ENCODE peak calls at places on chromosomes 1 and 21, in five cellular contexts. W is HepG2, X is NB4, Z is WTC11, D is HCT116. E is an unnamed sample.
A peak's percentile ranks its signal among the peaks of the same experiment; 100 is the strongest.

GRCh38 chr1:163054056-163054706 is 15.0 kb upstream of the RGS4 start:
- DNase-seq in W (no peak), X (no peak), Z (no peak), D (no peak), E (no peak)

GRCh38 chr1:36807262-36807661 is 227.1 kb downstream of the GRIK3 start:
- DNase-seq in W (no peak), X (no peak), Z (no peak), D (no peak), E (no peak)

GRCh38 chr1:181010789-181011188 is 11.9 kb downstream of the STX6 start:
- DNase-seq in W (no peak), X (no peak), Z (no peak), D (no peak), E (no peak)

GRCh38 chr21:26732442-26733221 is 112.6 kb downstream of the ADAMTS1 start:
- DNase-seq in W (peak; percentile 6), X (peak; percentile 22), Z (peak; percentile 66), D (no peak), E (peak; percentile 10)

GRCh38 chr1:27161594-27161993 is 6.7 kb upstream of the SLC9A1 start:
- DNase-seq in W (no peak), X (no peak), Z (no peak), D (no peak), E (no peak)

GRCh38 chr1:42146916-42147320 is 6.3 kb upstream of the GUCA2B start:
- DNase-seq in W (peak; percentile 76), X (peak; percentile 53), Z (peak; percentile 89), D (peak; percentile 79), E (peak; percentile 60)

GRCh38 chr1:180926164-180926981 is 13.7 kb downstream of the KIAA1614 start:
- DNase-seq in W (no peak), X (no peak), Z (no peak), D (no peak), E (no peak)

GRCh38 chr1:200150721-200151120 is 123.2 kb downstream of the NR5A2 start:
- DNase-seq in W (no peak), X (peak; percentile 45), Z (no peak), D (peak; percentile 51), E (peak; percentile 95)

GRCh38 chr21:42850866-42851391 is 28.4 kb downstream of the WDR4 start:
- DNase-seq in W (no peak), X (peak; percentile 63), Z (peak; percentile 89), D (no peak), E (peak; percentile 23)

GRCh38 chr1:186896211-186896610 is 67.5 kb downstream of the PLA2G4A start:
- DNase-seq in W (no peak), X (no peak), Z (no peak), D (no peak), E (peak; percentile 22)

GRCh38 chr1:212518188-212518951 is 85.7 kb downstream of the NENF start:
- DNase-seq in W (peak; percentile 74), X (no peak), Z (no peak), D (no peak), E (peak; percentile 28)

GRCh38 chr1:94694234-94694915 is 125.8 kb upstream of the SLC44A3 start:
- DNase-seq in W (no peak), X (no peak), Z (no peak), D (no peak), E (no peak)

GRCh38 chr1:46525253-46525983 is 26.0 kb downstream of the KNCN start:
- DNase-seq in W (no peak), X (no peak), Z (no peak), D (no peak), E (no peak)

GRCh38 chr1:9025474-9025873 is 749 bp downstream of the SLC2A7 start:
- DNase-seq in W (no peak), X (no peak), Z (no peak), D (no peak), E (no peak)

GRCh38 chr1:206895837-206896242 is 1.4 kb upstream of the IL24 start:
- DNase-seq in W (no peak), X (no peak), Z (no peak), D (no peak), E (peak; percentile 88)

GRCh38 chr1:109615879-109616278 is 3.5 kb downstream of the GNAT2 start:
- DNase-seq in W (no peak), X (peak; percentile 93), Z (no peak), D (no peak), E (no peak)

GRCh38 chr1:205528887-205529825 is 24.7 kb downstream of the CDK18 start:
- DNase-seq in W (no peak), X (peak; percentile 70), Z (peak; percentile 94), D (peak; percentile 19), E (peak; percentile 88)

GRCh38 chr1:119136401-119136800 is 4.1 kb downstream of the WARS2 start:
- DNase-seq in W (no peak), X (no peak), Z (no peak), D (no peak), E (no peak)

GRCh38 chr1:109786107-109786470 is 22.4 kb upstream of the EPS8L3 start:
- DNase-seq in W (no peak), X (no peak), Z (no peak), D (no peak), E (no peak)

GRCh38 chr21:31566061-31566460 is 93.4 kb upstream of the SOD1 start:
- DNase-seq in W (no peak), X (no peak), Z (no peak), D (no peak), E (no peak)

GRCh38 chr1:219126267-219126862 is 47.3 kb upstream of the LYPLAL1 start:
- DNase-seq in W (no peak), X (no peak), Z (no peak), D (no peak), E (no peak)

GRCh38 chr1:31152181-31152768 is 86.8 kb upstream of the PUM1 start:
- DNase-seq in W (peak; percentile 39), X (peak; percentile 77), Z (no peak), D (no peak), E (peak; percentile 68)

GRCh38 chr21:43911935-43912487 is 47.0 kb downstream of the AGPAT3 start:
- DNase-seq in W (no peak), X (no peak), Z (no peak), D (no peak), E (no peak)

GRCh38 chr1:29984107-29984506 is 739.3 kb downstream of the MATN1 start:
- DNase-seq in W (no peak), X (no peak), Z (no peak), D (no peak), E (no peak)

GRCh38 chr1:204560590-204560989 is 44.4 kb downstream of the MDM4 start:
- DNase-seq in W (no peak), X (no peak), Z (no peak), D (no peak), E (no peak)

DNA sequence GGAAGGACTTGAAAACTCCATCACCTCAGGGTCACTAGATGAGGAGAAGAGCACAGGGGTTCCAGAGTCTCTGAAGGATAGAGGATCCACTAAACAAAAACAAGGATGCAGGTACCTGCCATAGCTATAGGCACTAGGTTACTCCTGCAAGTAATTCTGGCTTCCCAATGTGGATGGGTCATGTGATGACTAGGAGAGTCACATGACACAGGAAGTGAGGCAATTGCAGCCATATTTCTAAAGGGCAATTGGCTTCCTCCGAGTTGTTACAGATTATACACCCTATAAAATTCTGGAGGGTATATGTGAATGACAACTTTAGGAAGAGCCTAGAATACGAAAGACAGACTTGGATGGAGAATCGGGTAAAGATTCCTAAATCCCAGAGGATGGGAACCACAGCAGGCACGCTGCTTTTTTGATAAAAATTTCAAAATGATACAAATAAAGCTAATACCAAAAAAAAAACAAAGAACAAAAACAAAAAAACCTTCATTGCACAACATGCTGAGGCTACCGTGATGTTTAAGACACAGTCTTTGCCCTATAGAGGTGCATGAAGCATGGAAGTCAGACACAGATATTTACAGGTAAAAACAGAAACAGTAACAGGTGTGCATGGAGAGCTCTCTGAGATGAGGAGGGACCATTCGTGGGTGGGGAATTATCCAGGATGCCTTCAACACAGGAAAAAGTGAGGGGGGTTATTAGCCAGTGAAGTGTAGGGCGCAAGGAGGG is 10.5 kb downstream of the MTX1 start:
- DNase-seq in W (no peak), X (peak; percentile 61), Z (no peak), D (peak; percentile 71), E (peak; percentile 62)
- TF ChIP-seq MAX in W (no peak), X (peak; percentile 74), Z (no peak), D (no peak), E (no peak)

DNA sequence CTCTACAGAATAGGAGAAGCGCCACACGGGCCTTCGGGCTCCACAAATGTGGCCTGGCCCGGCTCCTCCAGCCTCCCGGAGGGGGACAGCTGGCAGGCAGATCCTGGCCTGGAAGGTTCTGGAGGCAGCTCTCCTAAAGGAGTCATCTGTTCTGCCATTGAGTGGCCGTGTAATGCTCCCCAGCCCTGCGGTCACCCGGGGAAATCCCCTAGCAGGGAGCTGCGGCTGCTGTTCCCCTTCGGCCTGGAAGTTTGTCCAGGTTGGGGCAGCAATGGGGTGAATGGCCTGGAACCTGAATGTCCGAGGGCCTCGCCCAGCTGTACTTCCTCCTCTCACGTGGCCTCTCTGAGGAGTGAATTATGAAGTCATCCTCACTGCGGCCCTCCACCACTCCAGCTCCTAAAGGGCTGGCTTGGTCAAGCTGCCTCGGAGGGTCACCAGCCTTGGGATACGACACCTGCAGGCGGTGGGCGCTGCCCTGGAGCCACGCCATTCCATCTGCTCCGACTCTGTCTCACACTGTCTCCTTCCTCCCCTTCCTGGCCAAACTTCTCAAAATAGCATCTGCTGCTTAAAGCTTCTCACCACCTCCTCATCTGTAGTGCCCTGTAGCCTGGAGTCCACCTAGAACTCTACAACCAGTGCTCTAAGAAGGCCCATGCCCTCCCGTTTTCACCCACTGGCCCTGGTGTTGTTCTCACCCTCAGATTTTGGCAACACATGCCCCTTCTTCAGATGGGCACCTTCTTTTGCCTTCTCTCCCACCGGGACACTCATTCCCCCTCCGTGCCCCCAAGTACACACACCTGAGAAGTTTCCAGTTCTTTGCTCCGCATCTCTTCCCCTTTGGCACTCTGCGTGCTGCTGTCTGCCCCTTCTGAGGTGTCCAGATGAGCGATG is 54.4 kb upstream of the TMPRSS2 start:
- DNase-seq in W (no peak), X (no peak), Z (no peak), D (no peak), E (no peak)
- TF ChIP-seq MAX in W (no peak), X (no peak), Z (no peak), D (no peak), E (no peak)

GRCh38 chr1:91876751-91877573 is 9.0 kb downstream of the TGFBR3 start:
- DNase-seq in W (no peak), X (no peak), Z (no peak), D (no peak), E (no peak)

GRCh38 chr1:91872560-91873081 is 13.3 kb downstream of the TGFBR3 start:
- DNase-seq in W (peak; percentile 66), X (peak; percentile 7), Z (no peak), D (no peak), E (no peak)

GRCh38 chr1:91874167-91874566 is 11.8 kb downstream of the TGFBR3 start:
- DNase-seq in W (no peak), X (no peak), Z (no peak), D (no peak), E (no peak)

GRCh38 chr1:91877574-91878208 is 8.3 kb downstream of the TGFBR3 start:
- DNase-seq in W (no peak), X (no peak), Z (no peak), D (no peak), E (no peak)

GRCh38 chr1:91876040-91876470 is 9.9 kb downstream of the TGFBR3 start:
- DNase-seq in W (no peak), X (no peak), Z (no peak), D (no peak), E (no peak)
- TF ChIP-seq MAX in W (no peak), X (no peak), Z (no peak), D (no peak), E (no peak)

GRCh38 chr1:171983584-171983983 is 142.3 kb downstream of the DNM3 start:
- DNase-seq in W (no peak), X (peak; percentile 11), Z (no peak), D (peak; percentile 4), E (no peak)
- TF ChIP-seq MAX in W (no peak), X (no peak), Z (no peak), D (no peak), E (no peak)

E was measured in A549.